ENCODE peak calls at places on chromosomes 3 and 15, in five cellular contexts. C, T, Q, E and N are unnamed samples.

GRCh38 chr15:96171271-96171739 is 159.2 kb upstream of the NR2F2 start:
- DNase-seq in C (no peak), T (no peak), Q (no peak), E (no peak), N (no peak)

GRCh38 chr15:43943511-43943910 is 116.7 kb downstream of the WDR76 start:
- DNase-seq in C (no peak), T (no peak), Q (no peak), E (no peak), N (no peak)

GRCh38 chr3:67783281-67784250 is 129.2 kb upstream of the SUCLG2 start:
- DNase-seq in C (no peak), T (no peak), Q (no peak), E (no peak), N (no peak)

GRCh38 chr3:161560006-161560637 is 63.5 kb downstream of the OTOL1 start:
- DNase-seq in C (no peak), T (no peak), Q (peak), E (no peak), N (peak)

GRCh38 chr15:41895957-41896356 is 2.1 kb upstream of the SPTBN5 start:
- DNase-seq in C (no peak), T (no peak), Q (no peak), E (no peak), N (no peak)

GRCh38 chr3:123997543-123997942 is 5.6 kb upstream of the ROPN1 start:
- DNase-seq in C (no peak), T (no peak), Q (no peak), E (no peak), N (no peak)

GRCh38 chr3:159548675-159549335 is 439.8 kb upstream of the IL12A start:
- DNase-seq in C (no peak), T (no peak), Q (no peak), E (no peak), N (no peak)

GRCh38 chr3:100448079-100448478 is 44.3 kb upstream of the TMEM45A start:
- DNase-seq in C (no peak), T (no peak), Q (no peak), E (no peak), N (no peak)

GRCh38 chr3:124741027-124741426 is 10.8 kb downstream of the UMPS start:
- DNase-seq in C (no peak), T (no peak), Q (no peak), E (no peak), N (no peak)

GRCh38 chr15:43100971-43101370 is 4.9 kb downstream of the UBR1 start:
- DNase-seq in C (no peak), T (no peak), Q (no peak), E (no peak), N (no peak)

GRCh38 chr15:90934256-90934948 is 683 bp upstream of the UNC45A start:
- DNase-seq in C (peak), T (peak), Q (peak), E (peak), N (peak)

GRCh38 chr15:31021067-31021665 is 29.7 kb upstream of the MTMR10 start:
- DNase-seq in C (no peak), T (no peak), Q (no peak), E (no peak), N (no peak)

GRCh38 chr15:32872606-32873291 is 154.9 kb downstream of the GREM1 start:
- DNase-seq in C (no peak), T (no peak), Q (peak), E (no peak), N (no peak)

GRCh38 chr3:125647318-125648014 is 52.2 kb upstream of the OSBPL11 start:
- DNase-seq in C (peak), T (no peak), Q (no peak), E (no peak), N (no peak)

GRCh38 chr3:37163262-37164020 is 10.9 kb downstream of the LRRFIP2 start:
- DNase-seq in C (no peak), T (no peak), Q (no peak), E (no peak), N (no peak)

GRCh38 chr15:96264351-96264798 is 66.1 kb upstream of the NR2F2 start:
- DNase-seq in C (peak), T (no peak), Q (no peak), E (no peak), N (no peak)

GRCh38 chr3:31448882-31449243 is 83.9 kb upstream of the STT3B start:
- DNase-seq in C (no peak), T (no peak), Q (no peak), E (no peak), N (no peak)